ENCODE peak calls at places on chromosomes 7 and 10, in ten cellular contexts. One of them, this sample, is unnamed.

GRCh38 chr10:62632071-62632809 is 172.3 kb upstream of the ADO start:
- DNase-seq in MCF 10A: no peak
- DNase-seq in T-helper 1 cell: peak; percentile 27
- DNase-seq in HFFc6: no peak
- DNase-seq in AG09319: no peak
- DNase-seq in GM13977: peak; percentile 54
- DNase-seq in AG04450: no peak
- DNase-seq in BE2C: no peak
- DNase-seq in WTC11: no peak
- DNase-seq in astrocyte of the spinal cord: no peak
- DNase-seq in this sample: peak; percentile 74

GRCh38 chr7:27579565-27579964 is 83.1 kb downstream of the HIBADH start:
- DNase-seq in MCF 10A: no peak
- DNase-seq in GM13977: no peak
- DNase-seq in T-helper 1 cell: no peak
- DNase-seq in BE2C: no peak
- DNase-seq in astrocyte of the spinal cord: peak; percentile 46
- DNase-seq in HFFc6: peak; percentile 4
- DNase-seq in AG04450: no peak
- DNase-seq in WTC11: no peak
- DNase-seq in AG09319: no peak
- DNase-seq in this sample: no peak

GRCh38 chr7:15086882-15087281 is 184.3 kb upstream of the DGKB start:
- DNase-seq in MCF 10A: no peak
- DNase-seq in AG09319: no peak
- DNase-seq in WTC11: no peak
- DNase-seq in GM13977: no peak
- DNase-seq in astrocyte of the spinal cord: no peak
- DNase-seq in HFFc6: no peak
- DNase-seq in T-helper 1 cell: no peak
- DNase-seq in BE2C: no peak
- DNase-seq in AG04450: no peak
- DNase-seq in this sample: no peak

GRCh38 chr7:37421820-37422219 is 26.8 kb downstream of the ELMO1 start:
- DNase-seq in WTC11: no peak
- DNase-seq in MCF 10A: peak; percentile 34
- DNase-seq in GM13977: no peak
- DNase-seq in T-helper 1 cell: no peak
- DNase-seq in BE2C: no peak
- DNase-seq in AG09319: no peak
- DNase-seq in HFFc6: no peak
- DNase-seq in AG04450: no peak
- DNase-seq in astrocyte of the spinal cord: no peak
- DNase-seq in this sample: no peak

GRCh38 chr7:131231381-131232220 is 96.1 kb upstream of the MKLN1 start:
- DNase-seq in BE2C: no peak
- DNase-seq in GM13977: peak; percentile 66
- DNase-seq in AG04450: peak; percentile 41
- DNase-seq in HFFc6: peak; percentile 4
- DNase-seq in T-helper 1 cell: peak; percentile 25
- DNase-seq in MCF 10A: peak; percentile 57
- DNase-seq in AG09319: no peak
- DNase-seq in astrocyte of the spinal cord: peak; percentile 68
- DNase-seq in WTC11: no peak
- DNase-seq in this sample: peak; percentile 87

GRCh38 chr10:62237506-62237905 is 31.1 kb downstream of the RTKN2 start:
- DNase-seq in AG09319: no peak
- DNase-seq in BE2C: no peak
- DNase-seq in astrocyte of the spinal cord: no peak
- DNase-seq in WTC11: no peak
- DNase-seq in MCF 10A: no peak
- DNase-seq in T-helper 1 cell: no peak
- DNase-seq in HFFc6: no peak
- DNase-seq in AG04450: no peak
- DNase-seq in GM13977: no peak
- DNase-seq in this sample: no peak

GRCh38 chr7:156558198-156558597 is 82.4 kb upstream of the RNF32 start:
- DNase-seq in WTC11: no peak
- DNase-seq in AG09319: no peak
- DNase-seq in astrocyte of the spinal cord: peak; percentile 61
- DNase-seq in MCF 10A: peak; percentile 70
- DNase-seq in GM13977: no peak
- DNase-seq in BE2C: no peak
- DNase-seq in AG04450: peak; percentile 13
- DNase-seq in T-helper 1 cell: no peak
- DNase-seq in HFFc6: peak; percentile 52
- DNase-seq in this sample: peak; percentile 27

GRCh38 chr10:110503528-110504110 is 5.9 kb downstream of the DUSP5 start:
- DNase-seq in T-helper 1 cell: no peak
- DNase-seq in AG04450: no peak
- DNase-seq in MCF 10A: no peak
- DNase-seq in HFFc6: no peak
- DNase-seq in AG09319: no peak
- DNase-seq in BE2C: no peak
- DNase-seq in GM13977: no peak
- DNase-seq in astrocyte of the spinal cord: no peak
- DNase-seq in WTC11: no peak
- DNase-seq in this sample: no peak

GRCh38 chr7:90764848-90765570 is 168.9 kb downstream of the CDK14 start:
- DNase-seq in HFFc6: no peak
- DNase-seq in AG09319: no peak
- DNase-seq in MCF 10A: no peak
- DNase-seq in AG04450: no peak
- DNase-seq in GM13977: no peak
- DNase-seq in WTC11: no peak
- DNase-seq in BE2C: no peak
- DNase-seq in T-helper 1 cell: no peak
- DNase-seq in astrocyte of the spinal cord: no peak
- DNase-seq in this sample: no peak

GRCh38 chr7:120407015-120407414 is 134.0 kb downstream of the KCND2 start:
- DNase-seq in WTC11: no peak
- DNase-seq in AG04450: no peak
- DNase-seq in astrocyte of the spinal cord: no peak
- DNase-seq in BE2C: no peak
- DNase-seq in AG09319: no peak
- DNase-seq in MCF 10A: peak; percentile 47
- DNase-seq in HFFc6: no peak
- DNase-seq in GM13977: no peak
- DNase-seq in T-helper 1 cell: no peak
- DNase-seq in this sample: peak; percentile 33

GRCh38 chr10:132398566-132398991 is 1.6 kb downstream of the PWWP2B start:
- DNase-seq in T-helper 1 cell: no peak
- DNase-seq in AG09319: no peak
- DNase-seq in GM13977: no peak
- DNase-seq in AG04450: no peak
- DNase-seq in MCF 10A: no peak
- DNase-seq in HFFc6: no peak
- DNase-seq in astrocyte of the spinal cord: no peak
- DNase-seq in WTC11: no peak
- DNase-seq in BE2C: no peak
- DNase-seq in this sample: no peak

GRCh38 chr10:121595806-121596667 is 2.2 kb downstream of the FGFR2 start:
- DNase-seq in MCF 10A: no peak
- DNase-seq in astrocyte of the spinal cord: no peak
- DNase-seq in AG04450: no peak
- DNase-seq in AG09319: no peak
- DNase-seq in HFFc6: no peak
- DNase-seq in T-helper 1 cell: no peak
- DNase-seq in WTC11: peak; percentile 53
- DNase-seq in GM13977: no peak
- DNase-seq in BE2C: no peak
- DNase-seq in this sample: no peak

GRCh38 chr7:45920543-45921380 is at the start of gene IGFBP3:
- DNase-seq in HFFc6: peak; percentile 63
- DNase-seq in MCF 10A: peak; percentile 43
- DNase-seq in astrocyte of the spinal cord: peak; percentile 40
- DNase-seq in AG09319: no peak
- DNase-seq in WTC11: peak; percentile 73
- DNase-seq in AG04450: no peak
- DNase-seq in T-helper 1 cell: no peak
- DNase-seq in GM13977: peak; percentile 49
- DNase-seq in BE2C: peak; percentile 53
- DNase-seq in this sample: peak; percentile 85

GRCh38 chr10:73956476-73957338 is 41.2 kb upstream of the VCL start:
- DNase-seq in GM13977: peak; percentile 62
- DNase-seq in T-helper 1 cell: peak; percentile 16
- DNase-seq in BE2C: no peak
- DNase-seq in astrocyte of the spinal cord: peak; percentile 29
- DNase-seq in AG04450: no peak
- DNase-seq in WTC11: no peak
- DNase-seq in MCF 10A: no peak
- DNase-seq in HFFc6: peak; percentile 6
- DNase-seq in AG09319: no peak
- DNase-seq in this sample: peak; percentile 89

GRCh38 chr7:30922596-30922995 is 10.9 kb downstream of the AQP1 start:
- DNase-seq in BE2C: peak; percentile 3
- DNase-seq in MCF 10A: no peak
- DNase-seq in AG09319: no peak
- DNase-seq in T-helper 1 cell: peak; percentile 4
- DNase-seq in GM13977: no peak
- DNase-seq in WTC11: peak; percentile 4
- DNase-seq in HFFc6: no peak
- DNase-seq in AG04450: no peak
- DNase-seq in astrocyte of the spinal cord: no peak
- DNase-seq in this sample: no peak

GRCh38 chr7:142811154-142811737 is 40.5 kb downstream of the PRSS2 start:
- DNase-seq in T-helper 1 cell: peak; percentile 36
- DNase-seq in astrocyte of the spinal cord: peak; percentile 65
- DNase-seq in BE2C: no peak
- DNase-seq in HFFc6: peak; percentile 51
- DNase-seq in AG09319: peak; percentile 3
- DNase-seq in GM13977: no peak
- DNase-seq in WTC11: no peak
- DNase-seq in AG04450: peak; percentile 8
- DNase-seq in MCF 10A: peak; percentile 58
- DNase-seq in this sample: peak; percentile 49

GRCh38 chr7:51451751-51452465 is 135.3 kb upstream of the COBL start:
- DNase-seq in MCF 10A: no peak
- DNase-seq in T-helper 1 cell: no peak
- DNase-seq in GM13977: no peak
- DNase-seq in astrocyte of the spinal cord: no peak
- DNase-seq in BE2C: peak; percentile 34
- DNase-seq in AG04450: no peak
- DNase-seq in AG09319: no peak
- DNase-seq in WTC11: peak; percentile 72
- DNase-seq in HFFc6: no peak
- DNase-seq in this sample: no peak

GRCh38 chr10:4587466-4587865 is 238.5 kb upstream of the AKR1E2 start:
- DNase-seq in AG09319: no peak
- DNase-seq in HFFc6: no peak
- DNase-seq in astrocyte of the spinal cord: no peak
- DNase-seq in BE2C: no peak
- DNase-seq in T-helper 1 cell: no peak
- DNase-seq in MCF 10A: no peak
- DNase-seq in GM13977: no peak
- DNase-seq in WTC11: no peak
- DNase-seq in AG04450: no peak
- DNase-seq in this sample: no peak

GRCh38 chr10:124696446-124697392 is 47.5 kb downstream of the FAM53B start:
- DNase-seq in AG04450: no peak
- DNase-seq in BE2C: no peak
- DNase-seq in AG09319: no peak
- DNase-seq in HFFc6: no peak
- DNase-seq in astrocyte of the spinal cord: no peak
- DNase-seq in GM13977: peak; percentile 84
- DNase-seq in MCF 10A: no peak
- DNase-seq in T-helper 1 cell: no peak
- DNase-seq in WTC11: no peak
- DNase-seq in this sample: no peak

GRCh38 chr7:133139350-133139749 is 57.5 kb upstream of the CHCHD3 start:
- DNase-seq in AG09319: no peak
- DNase-seq in HFFc6: peak; percentile 30
- DNase-seq in MCF 10A: peak; percentile 60
- DNase-seq in BE2C: peak; percentile 19
- DNase-seq in astrocyte of the spinal cord: peak; percentile 47
- DNase-seq in T-helper 1 cell: no peak
- DNase-seq in GM13977: no peak
- DNase-seq in WTC11: peak; percentile 81
- DNase-seq in AG04450: peak; percentile 7
- DNase-seq in this sample: peak; percentile 31

GRCh38 chr10:72012801-72013200 is 48.6 kb downstream of the CHST3 start:
- DNase-seq in HFFc6: no peak
- DNase-seq in AG09319: no peak
- DNase-seq in GM13977: no peak
- DNase-seq in MCF 10A: no peak
- DNase-seq in WTC11: no peak
- DNase-seq in T-helper 1 cell: no peak
- DNase-seq in BE2C: no peak
- DNase-seq in astrocyte of the spinal cord: no peak
- DNase-seq in AG04450: no peak
- DNase-seq in this sample: no peak

GRCh38 chr10:13788701-13789447 is 202.1 kb downstream of the PRPF18 start:
- DNase-seq in BE2C: no peak
- DNase-seq in GM13977: no peak
- DNase-seq in HFFc6: peak; percentile 25
- DNase-seq in WTC11: no peak
- DNase-seq in T-helper 1 cell: no peak
- DNase-seq in AG04450: no peak
- DNase-seq in AG09319: no peak
- DNase-seq in astrocyte of the spinal cord: peak; percentile 57
- DNase-seq in MCF 10A: no peak
- DNase-seq in this sample: peak; percentile 17

GRCh38 chr10:78870458-78870857 is 198.3 kb upstream of the ZMIZ1 start:
- DNase-seq in HFFc6: no peak
- DNase-seq in AG09319: no peak
- DNase-seq in AG04450: no peak
- DNase-seq in MCF 10A: no peak
- DNase-seq in astrocyte of the spinal cord: no peak
- DNase-seq in GM13977: no peak
- DNase-seq in T-helper 1 cell: no peak
- DNase-seq in BE2C: no peak
- DNase-seq in WTC11: no peak
- DNase-seq in this sample: no peak

GRCh38 chr10:1243486-1244182 is 187.4 kb downstream of the WDR37 start:
- DNase-seq in GM13977: no peak
- DNase-seq in astrocyte of the spinal cord: no peak
- DNase-seq in WTC11: peak; percentile 46
- DNase-seq in HFFc6: no peak
- DNase-seq in AG04450: no peak
- DNase-seq in T-helper 1 cell: no peak
- DNase-seq in BE2C: no peak
- DNase-seq in AG09319: no peak
- DNase-seq in MCF 10A: no peak
- DNase-seq in this sample: no peak

GRCh38 chr10:77082601-77083252 is 554.9 kb downstream of the KCNMA1 start:
- DNase-seq in MCF 10A: no peak
- DNase-seq in AG04450: no peak
- DNase-seq in BE2C: no peak
- DNase-seq in WTC11: peak; percentile 76
- DNase-seq in astrocyte of the spinal cord: no peak
- DNase-seq in GM13977: no peak
- DNase-seq in AG09319: no peak
- DNase-seq in HFFc6: no peak
- DNase-seq in T-helper 1 cell: no peak
- DNase-seq in this sample: no peak

GRCh38 chr7:30143748-30144251 is 9.0 kb downstream of the MTURN start:
- DNase-seq in HFFc6: peak; percentile 28
- DNase-seq in AG04450: no peak
- DNase-seq in T-helper 1 cell: no peak
- DNase-seq in MCF 10A: peak; percentile 75
- DNase-seq in WTC11: no peak
- DNase-seq in BE2C: no peak
- DNase-seq in GM13977: no peak
- DNase-seq in AG09319: no peak
- DNase-seq in astrocyte of the spinal cord: peak; percentile 35
- DNase-seq in this sample: no peak

GRCh38 chr7:41255716-41256115 is 447.2 kb downstream of the INHBA start:
- DNase-seq in AG09319: no peak
- DNase-seq in astrocyte of the spinal cord: no peak
- DNase-seq in BE2C: no peak
- DNase-seq in T-helper 1 cell: no peak
- DNase-seq in GM13977: no peak
- DNase-seq in HFFc6: no peak
- DNase-seq in MCF 10A: no peak
- DNase-seq in WTC11: no peak
- DNase-seq in AG04450: no peak
- DNase-seq in this sample: no peak

GRCh38 chr7:20784311-20785210 is 2.1 kb downstream of the SP8 start:
- DNase-seq in HFFc6: no peak
- DNase-seq in BE2C: no peak
- DNase-seq in WTC11: peak; percentile 65
- DNase-seq in GM13977: peak; percentile 59
- DNase-seq in astrocyte of the spinal cord: no peak
- DNase-seq in AG04450: no peak
- DNase-seq in AG09319: no peak
- DNase-seq in MCF 10A: peak; percentile 63
- DNase-seq in T-helper 1 cell: no peak
- DNase-seq in this sample: peak; percentile 78